ENCODE peak calls at places on chromosome 19, in eight cellular contexts. One of them, this sample, is unnamed.

GRCh38 chr19:43464089-43464775 is 1.2 kb downstream of the LYPD3 start:
- DNase-seq in fibroblast of the conjunctiva: no peak
- DNase-seq in psoas muscle: peak
- DNase-seq in AG10803: no peak
- DNase-seq in AML-193: no peak
- DNase-seq in activated naive CD8-positive, alpha-beta T cell treated with anti-CD3 and anti-CD28 coated beads, Interleukin-2, amount 50 U/mL, for 24 hours: peak
- DNase-seq in GM13977: peak
- DNase-seq in aorta: peak
- DNase-seq in this sample: peak

GRCh38 chr19:39111593-39112199 is 13.9 kb upstream of the PAK4 start:
- DNase-seq in fibroblast of the conjunctiva: no peak
- DNase-seq in psoas muscle: no peak
- DNase-seq in AG10803: no peak
- DNase-seq in AML-193: no peak
- DNase-seq in activated naive CD8-positive, alpha-beta T cell treated with anti-CD3 and anti-CD28 coated beads, Interleukin-2, amount 50 U/mL, for 24 hours: no peak
- DNase-seq in GM13977: no peak
- DNase-seq in aorta: no peak
- DNase-seq in this sample: no peak

GRCh38 chr19:10093295-10094186 is 7.4 kb downstream of the SHFL start:
- DNase-seq in fibroblast of the conjunctiva: no peak
- DNase-seq in psoas muscle: no peak
- DNase-seq in AG10803: no peak
- DNase-seq in AML-193: no peak
- DNase-seq in activated naive CD8-positive, alpha-beta T cell treated with anti-CD3 and anti-CD28 coated beads, Interleukin-2, amount 50 U/mL, for 24 hours: no peak
- DNase-seq in GM13977: no peak
- DNase-seq in aorta: no peak
- DNase-seq in this sample: no peak

GRCh38 chr19:50414850-50415660 is 3.7 kb upstream of the SPIB start:
- DNase-seq in fibroblast of the conjunctiva: peak
- DNase-seq in psoas muscle: peak
- DNase-seq in AG10803: peak
- DNase-seq in AML-193: no peak
- DNase-seq in activated naive CD8-positive, alpha-beta T cell treated with anti-CD3 and anti-CD28 coated beads, Interleukin-2, amount 50 U/mL, for 24 hours: peak
- DNase-seq in GM13977: peak
- DNase-seq in aorta: peak
- DNase-seq in this sample: peak

GRCh38 chr19:4889034-4889825 is 13.5 kb downstream of the ARRDC5 start:
- DNase-seq in fibroblast of the conjunctiva: no peak
- DNase-seq in psoas muscle: no peak
- DNase-seq in AG10803: peak
- DNase-seq in AML-193: no peak
- DNase-seq in activated naive CD8-positive, alpha-beta T cell treated with anti-CD3 and anti-CD28 coated beads, Interleukin-2, amount 50 U/mL, for 24 hours: no peak
- DNase-seq in GM13977: no peak
- DNase-seq in aorta: no peak
- DNase-seq in this sample: no peak

GRCh38 chr19:57271280-57271679 is 9.0 kb upstream of the ZNF460 start:
- DNase-seq in fibroblast of the conjunctiva: no peak
- DNase-seq in psoas muscle: no peak
- DNase-seq in AG10803: no peak
- DNase-seq in AML-193: no peak
- DNase-seq in activated naive CD8-positive, alpha-beta T cell treated with anti-CD3 and anti-CD28 coated beads, Interleukin-2, amount 50 U/mL, for 24 hours: no peak
- DNase-seq in GM13977: no peak
- DNase-seq in aorta: no peak
- DNase-seq in this sample: no peak

GRCh38 chr19:4069331-4069959 is 2.7 kb upstream of the ZBTB7A start:
- DNase-seq in fibroblast of the conjunctiva: no peak
- DNase-seq in psoas muscle: peak
- DNase-seq in AG10803: no peak
- DNase-seq in AML-193: peak
- DNase-seq in activated naive CD8-positive, alpha-beta T cell treated with anti-CD3 and anti-CD28 coated beads, Interleukin-2, amount 50 U/mL, for 24 hours: peak
- DNase-seq in GM13977: no peak
- DNase-seq in aorta: peak
- DNase-seq in this sample: no peak

GRCh38 chr19:38990949-38991697 is 15.6 kb upstream of the FBXO17 start:
- DNase-seq in fibroblast of the conjunctiva: no peak
- DNase-seq in psoas muscle: no peak
- DNase-seq in AG10803: peak
- DNase-seq in AML-193: no peak
- DNase-seq in activated naive CD8-positive, alpha-beta T cell treated with anti-CD3 and anti-CD28 coated beads, Interleukin-2, amount 50 U/mL, for 24 hours: no peak
- DNase-seq in GM13977: no peak
- DNase-seq in aorta: peak
- DNase-seq in this sample: no peak

GRCh38 chr19:38942471-38943181 is 11.9 kb downstream of the MRPS12 start:
- DNase-seq in fibroblast of the conjunctiva: no peak
- DNase-seq in psoas muscle: no peak
- DNase-seq in AG10803: no peak
- DNase-seq in AML-193: no peak
- DNase-seq in activated naive CD8-positive, alpha-beta T cell treated with anti-CD3 and anti-CD28 coated beads, Interleukin-2, amount 50 U/mL, for 24 hours: no peak
- DNase-seq in GM13977: peak
- DNase-seq in aorta: no peak
- DNase-seq in this sample: no peak

GRCh38 chr19:1254530-1255185 is 6.3 kb downstream of the MIDN start:
- DNase-seq in fibroblast of the conjunctiva: no peak
- DNase-seq in psoas muscle: no peak
- DNase-seq in AG10803: no peak
- DNase-seq in AML-193: no peak
- DNase-seq in activated naive CD8-positive, alpha-beta T cell treated with anti-CD3 and anti-CD28 coated beads, Interleukin-2, amount 50 U/mL, for 24 hours: no peak
- DNase-seq in GM13977: no peak
- DNase-seq in aorta: no peak
- DNase-seq in this sample: no peak

GRCh38 chr19:40831502-40832430 is 18.5 kb downstream of the CYP2A6 start:
- DNase-seq in fibroblast of the conjunctiva: peak
- DNase-seq in psoas muscle: no peak
- DNase-seq in AG10803: peak
- DNase-seq in AML-193: peak
- DNase-seq in activated naive CD8-positive, alpha-beta T cell treated with anti-CD3 and anti-CD28 coated beads, Interleukin-2, amount 50 U/mL, for 24 hours: no peak
- DNase-seq in GM13977: no peak
- DNase-seq in aorta: no peak
- DNase-seq in this sample: no peak

GRCh38 chr19:13597625-13598024 is 91.3 kb upstream of the CACNA1A start:
- DNase-seq in fibroblast of the conjunctiva: peak
- DNase-seq in psoas muscle: no peak
- DNase-seq in AG10803: peak
- DNase-seq in AML-193: peak
- DNase-seq in activated naive CD8-positive, alpha-beta T cell treated with anti-CD3 and anti-CD28 coated beads, Interleukin-2, amount 50 U/mL, for 24 hours: peak
- DNase-seq in GM13977: peak
- DNase-seq in aorta: peak
- DNase-seq in this sample: no peak

GRCh38 chr19:4234142-4234861 is 5.0 kb downstream of the EBI3 start:
- DNase-seq in fibroblast of the conjunctiva: no peak
- DNase-seq in psoas muscle: no peak
- DNase-seq in AG10803: no peak
- DNase-seq in AML-193: no peak
- DNase-seq in activated naive CD8-positive, alpha-beta T cell treated with anti-CD3 and anti-CD28 coated beads, Interleukin-2, amount 50 U/mL, for 24 hours: no peak
- DNase-seq in GM13977: no peak
- DNase-seq in aorta: no peak
- DNase-seq in this sample: no peak

GRCh38 chr19:35161434-35161743 is 6.9 kb downstream of the FXYD5 start:
- DNase-seq in fibroblast of the conjunctiva: no peak
- DNase-seq in psoas muscle: no peak
- DNase-seq in AG10803: no peak
- DNase-seq in AML-193: no peak
- DNase-seq in activated naive CD8-positive, alpha-beta T cell treated with anti-CD3 and anti-CD28 coated beads, Interleukin-2, amount 50 U/mL, for 24 hours: no peak
- DNase-seq in GM13977: no peak
- DNase-seq in aorta: no peak
- DNase-seq in this sample: no peak

GRCh38 chr19:50658438-50659317 is 9.4 kb downstream of the C19orf81 start:
- DNase-seq in fibroblast of the conjunctiva: no peak
- DNase-seq in psoas muscle: peak
- DNase-seq in AG10803: peak
- DNase-seq in AML-193: peak
- DNase-seq in activated naive CD8-positive, alpha-beta T cell treated with anti-CD3 and anti-CD28 coated beads, Interleukin-2, amount 50 U/mL, for 24 hours: peak
- DNase-seq in GM13977: peak
- DNase-seq in aorta: peak
- DNase-seq in this sample: peak

GRCh38 chr19:13150919-13151604 is 851 bp downstream of the IER2 start:
- DNase-seq in fibroblast of the conjunctiva: no peak
- DNase-seq in psoas muscle: no peak
- DNase-seq in AG10803: no peak
- DNase-seq in AML-193: no peak
- DNase-seq in activated naive CD8-positive, alpha-beta T cell treated with anti-CD3 and anti-CD28 coated beads, Interleukin-2, amount 50 U/mL, for 24 hours: peak
- DNase-seq in GM13977: peak
- DNase-seq in aorta: no peak
- DNase-seq in this sample: peak

GRCh38 chr19:45782162-45782623 is at the start of gene DMPK:
- DNase-seq in fibroblast of the conjunctiva: no peak
- DNase-seq in psoas muscle: peak
- DNase-seq in AG10803: no peak
- DNase-seq in AML-193: no peak
- DNase-seq in activated naive CD8-positive, alpha-beta T cell treated with anti-CD3 and anti-CD28 coated beads, Interleukin-2, amount 50 U/mL, for 24 hours: no peak
- DNase-seq in GM13977: no peak
- DNase-seq in aorta: peak
- DNase-seq in this sample: peak

GRCh38 chr19:50377051-50377441 is 789 bp downstream of the NR1H2 start:
- DNase-seq in fibroblast of the conjunctiva: no peak
- DNase-seq in psoas muscle: peak
- DNase-seq in AG10803: no peak
- DNase-seq in AML-193: no peak
- DNase-seq in activated naive CD8-positive, alpha-beta T cell treated with anti-CD3 and anti-CD28 coated beads, Interleukin-2, amount 50 U/mL, for 24 hours: peak
- DNase-seq in GM13977: peak
- DNase-seq in aorta: no peak
- DNase-seq in this sample: no peak

GRCh38 chr19:13260883-13261653 is 110.9 kb downstream of the IER2 start:
- DNase-seq in fibroblast of the conjunctiva: peak
- DNase-seq in psoas muscle: no peak
- DNase-seq in AG10803: peak
- DNase-seq in AML-193: no peak
- DNase-seq in activated naive CD8-positive, alpha-beta T cell treated with anti-CD3 and anti-CD28 coated beads, Interleukin-2, amount 50 U/mL, for 24 hours: peak
- DNase-seq in GM13977: peak
- DNase-seq in aorta: no peak
- DNase-seq in this sample: no peak

GRCh38 chr19:41219924-41220567 is 1.0 kb downstream of the AXL start:
- DNase-seq in fibroblast of the conjunctiva: peak
- DNase-seq in psoas muscle: peak
- DNase-seq in AG10803: peak
- DNase-seq in AML-193: no peak
- DNase-seq in activated naive CD8-positive, alpha-beta T cell treated with anti-CD3 and anti-CD28 coated beads, Interleukin-2, amount 50 U/mL, for 24 hours: no peak
- DNase-seq in GM13977: no peak
- DNase-seq in aorta: peak
- DNase-seq in this sample: peak

GRCh38 chr19:29288276-29288675 is 75.3 kb upstream of the UQCRFS1 start:
- DNase-seq in fibroblast of the conjunctiva: no peak
- DNase-seq in psoas muscle: no peak
- DNase-seq in AG10803: no peak
- DNase-seq in AML-193: no peak
- DNase-seq in activated naive CD8-positive, alpha-beta T cell treated with anti-CD3 and anti-CD28 coated beads, Interleukin-2, amount 50 U/mL, for 24 hours: no peak
- DNase-seq in GM13977: no peak
- DNase-seq in aorta: no peak
- DNase-seq in this sample: no peak

This sample was measured in left ventricle myocardium inferior.